ENCODE peak calls at places on chromosomes 4 and X, in eight cellular contexts. S, K, Q, P, R, D, Y and G are unnamed samples.

GRCh38 chr4:9919047-9919446 is 102.2 kb downstream of the SLC2A9 start:
- DNase-seq in S (no peak), K (no peak), Q (no peak), P (no peak), R (no peak), D (no peak), Y (no peak), G (no peak)

GRCh38 chr4:99134586-99134985 is 9.5 kb downstream of the ADH4 start:
- DNase-seq in S (no peak), K (no peak), Q (no peak), P (no peak), R (no peak), D (no peak), Y (no peak), G (no peak)

GRCh38 chr4:40234519-40235039 is 37.7 kb downstream of the RHOH start:
- DNase-seq in S (no peak), K (no peak), Q (no peak), P (peak), R (no peak), D (no peak), Y (no peak), G (no peak)

GRCh38 chr4:183492791-183493221 is 12.1 kb upstream of the ING2 start:
- DNase-seq in S (no peak), K (peak), Q (no peak), P (no peak), R (no peak), D (no peak), Y (no peak), G (no peak)

GRCh38 chr4:32022071-32022470 is 1301.9 kb downstream of the PCDH7 start:
- DNase-seq in S (no peak), K (peak), Q (no peak), P (no peak), R (no peak), D (no peak), Y (no peak), G (no peak)

GRCh38 chr4:185424905-185425599 is 712 bp downstream of the UFSP2 start:
- DNase-seq in S (no peak), K (peak), Q (peak), P (peak), R (no peak), D (peak), Y (no peak), G (no peak)

GRCh38 chrX:154409222-154409871 is at the start of gene DNASE1L1:
- DNase-seq in S (no peak), K (peak), Q (peak), P (no peak), R (peak), D (no peak), Y (no peak), G (peak)

GRCh38 chr4:5812506-5813229 is 80.2 kb downstream of the CRMP1 start:
- DNase-seq in S (peak), K (peak), Q (peak), P (peak), R (no peak), D (peak), Y (no peak), G (peak)

GRCh38 chrX:134004038-134004437 is 18.6 kb upstream of the GPC3 start:
- DNase-seq in S (no peak), K (peak), Q (no peak), P (no peak), R (no peak), D (no peak), Y (no peak), G (no peak)

GRCh38 chr4:82561745-82562552 is at the start of gene TMEM150C:
- DNase-seq in S (peak), K (peak), Q (peak), P (peak), R (peak), D (peak), Y (peak), G (peak)

GRCh38 chr4:86961605-86962295 is 26.9 kb downstream of the AFF1 start:
- DNase-seq in S (no peak), K (peak), Q (peak), P (peak), R (peak), D (peak), Y (no peak), G (peak)

GRCh38 chr4:47647029-47647428 is 162.0 kb downstream of the ATP10D start:
- DNase-seq in S (no peak), K (no peak), Q (no peak), P (no peak), R (no peak), D (no peak), Y (no peak), G (no peak)

GRCh38 chr4:99665981-99666380 is 8.4 kb upstream of the C4orf54 start:
- DNase-seq in S (no peak), K (no peak), Q (no peak), P (no peak), R (no peak), D (no peak), Y (no peak), G (no peak)